ENCODE peak calls at places on chromosomes 1 and 21, in five cellular contexts. A is NCI-H1092 treated with DMSO at 0.1 percent for 48 hours, X is sciatic nerve, V is body of pancreas, R is AG04450. B is an unnamed sample.

GRCh38 chr1:48676822-48677221 is 99.9 kb downstream of the BEND5 start:
- DNase-seq in R (no peak), X (no peak), A (peak), V (no peak), B (no peak)

GRCh38 chr1:145990249-145991097 is 5.9 kb downstream of the TXNIP start:
- DNase-seq in A (peak), V (peak), X (no peak), R (no peak), B (no peak)

GRCh38 chr21:26140185-26140584 is 30.4 kb downstream of the APP start:
- DNase-seq in V (peak), A (no peak), R (peak), X (no peak), B (peak)

GRCh38 chr21:44946254-44947041 is 6.6 kb downstream of the SLX9 start:
- DNase-seq in A (no peak), X (peak), R (no peak), V (peak), B (no peak)

GRCh38 chr1:39832294-39832693 is 43.6 kb upstream of the BMP8B start:
- DNase-seq in X (no peak), R (no peak), V (no peak), A (no peak), B (no peak)

GRCh38 chr1:214445201-214445600 is 106.2 kb downstream of the PTPN14 start:
- DNase-seq in A (no peak), X (no peak), V (no peak), R (no peak), B (no peak)

GRCh38 chr1:154474802-154475201 is 27.2 kb upstream of the TDRD10 start:
- DNase-seq in A (no peak), R (no peak), V (peak), X (peak), B (peak)

GRCh38 chr1:150061632-150062101 is 5.9 kb upstream of the VPS45 start:
- DNase-seq in X (no peak), R (peak), V (peak), A (no peak), B (peak)

GRCh38 chr1:6014130-6014999 is 22.1 kb upstream of the NPHP4 start:
- DNase-seq in X (no peak), A (no peak), V (no peak), R (no peak), B (no peak)

GRCh38 chr1:162443906-162444305 is 32.0 kb upstream of the SH2D1B start:
- DNase-seq in R (no peak), V (no peak), X (no peak), A (no peak), B (no peak)

GRCh38 chr1:10470043-10470442 is 2.3 kb downstream of the DFFA start:
- DNase-seq in V (no peak), R (no peak), A (no peak), X (no peak), B (no peak)

GRCh38 chr21:44773291-44773932 is 28.2 kb downstream of the UBE2G2 start:
- DNase-seq in R (no peak), X (no peak), V (no peak), A (peak), B (no peak)

GRCh38 chr1:245270972-245271371 is 116.2 kb downstream of the KIF26B start:
- DNase-seq in X (no peak), V (no peak), R (no peak), A (no peak), B (no peak)

B was measured in astrocyte of the hippocampus.